ENCODE peak calls at places on chromosomes 11 and 22, in nine cellular contexts. J is sigmoid colon, N is left ventricle myocardium inferior, M is A549, V is adrenal gland, E is GM06990, Q is neural progenitor cell, B is choroid plexus epithelial cell, I is cardiac muscle cell. L is an unnamed sample.

GRCh38 chr11:65357856-65358356 is 3.4 kb downstream of the TIGD3 start:
- DNase-seq in E (no peak), Q (no peak), J (no peak), M (no peak), B (no peak), I (no peak), N (peak), V (no peak), L (no peak)

GRCh38 chr11:59011672-59012071 is 72.4 kb downstream of the GLYATL1 start:
- DNase-seq in B (peak), E (no peak), Q (peak), V (no peak), I (peak), M (no peak), N (no peak), J (no peak), L (no peak)

GRCh38 chr22:38028344-38029130 is 28.7 kb upstream of the PICK1 start:
- DNase-seq in B (no peak), I (peak), M (no peak), J (no peak), Q (no peak), N (no peak), V (no peak), E (no peak), L (no peak)

GRCh38 chr22:33476716-33477115 is 418.5 kb upstream of the SYN3 start:
- DNase-seq in V (peak), N (no peak), J (no peak), I (no peak), Q (no peak), E (no peak), M (peak), B (peak), L (no peak)

GRCh38 chr11:9716275-9717039 is 52.6 kb downstream of the SWAP70 start:
- DNase-seq in J (no peak), V (peak), M (no peak), B (peak), I (no peak), E (peak), N (no peak), Q (no peak), L (peak)

GRCh38 chr11:876550-876949 is 33.9 kb downstream of the TSPAN4 start:
- DNase-seq in N (peak), J (no peak), B (no peak), M (no peak), I (no peak), Q (no peak), E (no peak), V (peak), L (no peak)

GRCh38 chr11:119338318-119338890 is 2.3 kb downstream of the C1QTNF5 start:
- DNase-seq in N (peak), I (peak), Q (peak), M (peak), J (peak), V (no peak), B (peak), E (no peak), L (peak)

GRCh38 chr11:70440206-70440605 is 41.9 kb downstream of the CTTN start:
- DNase-seq in B (no peak), Q (no peak), E (no peak), V (no peak), J (no peak), I (no peak), M (no peak), N (no peak), L (no peak)

DNA sequence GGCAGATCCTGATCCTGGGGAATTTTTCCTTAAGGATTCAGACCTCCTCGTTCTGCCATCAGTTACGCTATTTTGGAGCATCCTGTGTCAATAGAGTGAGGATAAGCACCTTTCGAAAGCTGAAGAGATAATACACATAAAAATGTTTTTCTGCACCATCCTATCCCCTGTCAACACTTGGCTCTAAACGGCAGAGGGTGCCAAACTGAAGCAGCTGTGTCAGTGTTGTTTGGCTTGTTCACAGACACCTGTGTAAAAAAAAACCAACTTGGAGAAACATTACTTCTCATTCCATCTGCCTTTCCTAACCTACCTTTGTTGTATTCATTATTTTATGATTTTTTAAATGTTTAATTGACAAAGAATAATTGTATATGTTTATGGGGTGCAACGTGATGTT is 417.0 kb upstream of the DDI1 start:
- DNase-seq in N (no peak), I (peak), J (no peak), V (no peak), Q (no peak), B (peak), E (no peak), M (no peak), L (no peak)
- TF ChIP-seq CTCF in N (no peak), I (peak), J (no peak), V (no peak), Q (no peak), B (peak), E (peak), M (peak), L (no peak)

GRCh38 chr11:8204596-8204995 is 35.8 kb upstream of the RIC3 start:
- DNase-seq in M (no peak), E (no peak), Q (no peak), B (no peak), V (no peak), J (no peak), N (no peak), I (no peak), L (no peak)
- TF ChIP-seq CTCF in M (no peak), E (no peak), Q (no peak), B (no peak), V (no peak), J (no peak), N (no peak), I (no peak), L (no peak)

GRCh38 chr11:2566223-2567025 is 121.6 kb downstream of the KCNQ1 start:
- DNase-seq in V (peak), E (no peak), J (peak), Q (peak), M (no peak), N (peak), B (no peak), I (peak), L (no peak)
- TF ChIP-seq CTCF in V (peak), E (no peak), J (no peak), Q (peak), M (no peak), N (peak), B (peak), I (no peak), L (no peak)

GRCh38 chr11:111189466-111189865 is 56.1 kb upstream of the POU2AF2 start:
- DNase-seq in N (no peak), B (peak), I (no peak), J (no peak), V (no peak), M (no peak), E (no peak), Q (no peak), L (no peak)
- TF ChIP-seq CTCF in N (no peak), B (no peak), I (no peak), J (no peak), V (no peak), M (no peak), E (no peak), Q (no peak), L (no peak)

GRCh38 chr22:29480512-29481264 is 670 bp downstream of the NEFH start:
- DNase-seq in I (peak), J (no peak), M (no peak), Q (peak), E (peak), N (peak), B (peak), V (peak), L (peak)
- TF ChIP-seq CTCF in I (peak), J (no peak), M (no peak), Q (peak), E (no peak), N (peak), B (no peak), V (peak), L (no peak)

GRCh38 chr22:27438271-27438980 is 363.1 kb downstream of the MN1 start:
- DNase-seq in B (peak), N (no peak), M (no peak), E (no peak), V (no peak), J (peak), Q (peak), I (no peak), L (no peak)
- TF ChIP-seq CTCF in B (peak), N (no peak), M (no peak), E (no peak), V (no peak), J (no peak), Q (no peak), I (no peak), L (no peak)

GRCh38 chr11:100861221-100861620 is 174.1 kb downstream of the ARHGAP42 start:
- DNase-seq in Q (no peak), E (no peak), J (no peak), V (no peak), M (no peak), B (no peak), I (no peak), N (no peak), L (no peak)

GRCh38 chr11:100860318-100860896 is 173.3 kb downstream of the ARHGAP42 start:
- DNase-seq in I (no peak), M (no peak), E (no peak), Q (no peak), J (no peak), N (no peak), V (no peak), B (no peak), L (no peak)

GRCh38 chr11:100866453-100866852 is 179.4 kb downstream of the ARHGAP42 start:
- DNase-seq in B (no peak), M (no peak), Q (no peak), I (no peak), V (no peak), N (no peak), E (no peak), J (no peak), L (no peak)

GRCh38 chr11:100865443-100865842 is 178.4 kb downstream of the ARHGAP42 start:
- DNase-seq in Q (no peak), V (no peak), J (no peak), N (no peak), B (no peak), M (no peak), I (no peak), E (no peak), L (no peak)

DNA sequence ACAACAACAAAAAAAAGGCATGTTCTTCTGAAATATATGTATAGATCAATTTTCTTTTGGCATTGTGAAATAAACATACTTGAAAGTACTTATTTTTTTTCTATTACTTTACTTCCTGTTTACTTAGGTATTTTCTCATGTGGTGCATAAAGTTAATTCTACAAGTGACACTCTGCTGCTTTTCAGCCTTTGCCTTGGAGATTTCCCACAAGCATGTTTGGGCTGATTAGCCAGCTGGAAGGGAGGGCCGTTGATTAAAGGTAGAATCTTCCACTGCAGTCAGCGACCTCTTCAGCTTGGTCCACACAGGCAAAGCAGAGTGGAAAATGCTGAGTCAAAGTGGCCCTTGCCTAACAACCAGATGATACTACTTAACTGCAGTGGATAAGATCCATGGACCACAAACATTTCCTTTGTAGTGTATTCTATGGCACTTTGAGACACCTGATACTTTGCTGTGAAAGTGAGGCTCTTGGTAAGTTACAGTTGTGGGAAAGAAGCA is 176.0 kb downstream of the ARHGAP42 start:
- DNase-seq in E (no peak), N (no peak), J (no peak), Q (peak), B (peak), V (peak), I (peak), M (no peak), L (peak)
- TF ChIP-seq CTCF in E (peak), N (no peak), J (no peak), Q (no peak), B (peak), V (no peak), I (no peak), M (no peak), L (no peak)

GRCh38 chr22:46654927-46655595 is 34.9 kb downstream of the GRAMD4 start:
- DNase-seq in N (no peak), M (no peak), Q (no peak), J (no peak), V (no peak), B (no peak), I (no peak), E (no peak), L (no peak)

GRCh38 chr22:46657655-46657953 is 37.4 kb downstream of the GRAMD4 start:
- DNase-seq in I (no peak), Q (no peak), J (no peak), B (no peak), N (no peak), M (no peak), E (no peak), V (no peak), L (no peak)

GRCh38 chr22:46654426-46654825 is 34.2 kb downstream of the GRAMD4 start:
- DNase-seq in Q (no peak), E (no peak), J (no peak), B (no peak), V (no peak), N (no peak), M (no peak), I (no peak), L (no peak)

GRCh38 chr22:46656856-46657654 is 36.9 kb downstream of the GRAMD4 start:
- DNase-seq in I (no peak), E (no peak), M (no peak), B (no peak), J (no peak), Q (no peak), N (no peak), V (no peak), L (no peak)

DNA sequence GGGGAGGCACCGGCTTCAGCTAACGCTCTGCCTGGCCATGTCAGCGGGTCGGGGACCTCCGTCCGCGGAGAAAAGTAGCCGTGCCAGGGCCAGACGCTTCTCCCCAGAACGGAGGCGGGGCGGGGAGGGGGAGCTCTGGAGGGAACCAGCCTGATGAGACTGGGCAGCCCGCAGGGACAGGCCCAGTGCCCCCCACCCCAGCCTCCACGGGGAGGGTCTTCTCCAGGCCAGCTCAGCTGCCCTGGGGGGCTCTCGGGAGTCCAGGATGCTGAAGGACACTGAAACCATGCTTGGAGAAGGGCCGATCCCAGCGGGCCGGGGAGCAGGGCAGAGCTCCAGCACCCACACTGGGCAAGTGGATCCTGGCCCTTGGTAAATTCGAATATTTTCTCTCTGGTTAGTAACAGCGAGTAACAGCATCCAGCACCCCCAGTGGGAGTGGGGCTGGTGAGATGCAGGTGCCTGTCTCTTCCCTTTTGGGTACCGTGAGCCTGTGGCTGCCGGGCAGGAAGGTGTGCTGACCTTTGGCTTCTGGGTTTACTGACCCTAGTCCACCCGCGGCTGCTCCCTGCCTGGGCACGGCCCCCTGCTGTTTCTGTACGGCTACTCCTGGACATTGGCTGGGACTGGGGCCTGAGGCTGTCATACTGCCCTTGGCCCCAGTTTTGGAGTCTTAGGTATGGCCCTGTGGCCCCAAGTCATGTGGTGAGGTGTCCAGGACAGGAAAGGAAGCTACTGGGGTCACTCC is 35.8 kb downstream of the GRAMD4 start:
- DNase-seq in M (no peak), I (no peak), Q (no peak), J (no peak), E (no peak), N (no peak), B (no peak), V (no peak), L (no peak)
- TF ChIP-seq CTCF in M (no peak), I (no peak), Q (no peak), J (no peak), E (no peak), N (no peak), B (no peak), V (no peak), L (no peak)

L was measured in endothelial cell of umbilical vein.